ENCODE peak calls at places on chromosomes 2 and 18, in five cellular contexts. R is left ventricle myocardium inferior, S is retinal pigment epithelial cell, E is choroid plexus epithelial cell, K is left lung. B is an unnamed sample.

GRCh38 chr18:46571756-46572155 is 85.3 kb downstream of the LOXHD1 start:
- DNase-seq in R (no peak), S (no peak), E (no peak), K (no peak), B (no peak)

GRCh38 chr18:79537758-79538157 is 141.8 kb upstream of the CTDP1 start:
- DNase-seq in R (no peak), S (no peak), E (no peak), K (peak), B (no peak)

GRCh38 chr18:73060666-73061270 is 193.0 kb upstream of the NETO1 start:
- DNase-seq in R (no peak), S (no peak), E (peak), K (no peak), B (no peak)

GRCh38 chr2:96276787-96277499 is 10.9 kb downstream of the CIAO1 start:
- DNase-seq in R (no peak), S (no peak), E (no peak), K (no peak), B (no peak)

GRCh38 chr18:23228102-23229051 is 93.1 kb downstream of the CABLES1 start:
- DNase-seq in R (peak), S (no peak), E (peak), K (no peak), B (peak)

GRCh38 chr2:32864337-32864736 is 82.4 kb upstream of the LTBP1 start:
- DNase-seq in R (no peak), S (peak), E (peak), K (no peak), B (no peak)

GRCh38 chr18:58848685-58849084 is 16.0 kb upstream of the ZNF532 start:
- DNase-seq in R (no peak), S (no peak), E (peak), K (no peak), B (peak)

GRCh38 chr2:29580223-29580622 is 341.2 kb downstream of the ALK start:
- DNase-seq in R (no peak), S (no peak), E (no peak), K (no peak), B (no peak)

GRCh38 chr2:237231593-237231992 is 145.9 kb downstream of the COPS8 start:
- DNase-seq in R (no peak), S (no peak), E (no peak), K (no peak), B (no peak)

GRCh38 chr2:232787806-232788205 is 11.4 kb upstream of the KCNJ13 start:
- DNase-seq in R (no peak), S (no peak), E (no peak), K (no peak), B (no peak)

GRCh38 chr2:232666051-232666805 is 30.9 kb upstream of the GIGYF2 start:
- DNase-seq in R (no peak), S (no peak), E (no peak), K (no peak), B (no peak)

GRCh38 chr2:151292124-151292523 is 2.7 kb upstream of the NMI start:
- DNase-seq in R (no peak), S (no peak), E (no peak), K (no peak), B (peak)

GRCh38 chr2:236887519-236887918 is 198.2 kb upstream of the COPS8 start:
- DNase-seq in R (no peak), S (no peak), E (peak), K (no peak), B (no peak)

GRCh38 chr2:127811922-127812321 is 951 bp upstream of the WDR33 start:
- DNase-seq in R (no peak), S (no peak), E (no peak), K (no peak), B (no peak)

GRCh38 chr18:32730620-32731021 is 42.2 kb downstream of the KLHL14 start:
- DNase-seq in R (no peak), S (no peak), E (peak), K (no peak), B (no peak)

GRCh38 chr2:223768179-223768578 is 69.2 kb downstream of the AP1S3 start:
- DNase-seq in R (no peak), S (no peak), E (no peak), K (no peak), B (peak)

GRCh38 chr2:215624423-215624829 is 188.6 kb upstream of the FN1 start:
- DNase-seq in R (no peak), S (peak), E (peak), K (peak), B (peak)

GRCh38 chr2:27089111-27089954 is 2.8 kb downstream of the KHK start:
- DNase-seq in R (no peak), S (no peak), E (no peak), K (no peak), B (no peak)
- H3K4me3 ChIP-seq in R (no peak), S (no peak), E (no peak), K (no peak), B (no peak)

GRCh38 chr18:2522112-2522511 is 49.2 kb downstream of the METTL4 start:
- DNase-seq in R (no peak), S (no peak), E (no peak), K (no peak), B (no peak)

GRCh38 chr18:2531751-2532150 is 39.6 kb downstream of the METTL4 start:
- DNase-seq in R (no peak), S (no peak), E (no peak), K (no peak), B (no peak)

GRCh38 chr18:2529154-2529553 is 42.2 kb downstream of the METTL4 start:
- DNase-seq in R (no peak), S (peak), E (peak), K (no peak), B (no peak)

GRCh38 chr18:2526320-2526719 is 45.0 kb downstream of the METTL4 start:
- DNase-seq in R (no peak), S (no peak), E (no peak), K (no peak), B (no peak)
- H3K4me3 ChIP-seq in R (no peak), S (no peak), E (no peak), K (no peak), B (no peak)

DNA sequence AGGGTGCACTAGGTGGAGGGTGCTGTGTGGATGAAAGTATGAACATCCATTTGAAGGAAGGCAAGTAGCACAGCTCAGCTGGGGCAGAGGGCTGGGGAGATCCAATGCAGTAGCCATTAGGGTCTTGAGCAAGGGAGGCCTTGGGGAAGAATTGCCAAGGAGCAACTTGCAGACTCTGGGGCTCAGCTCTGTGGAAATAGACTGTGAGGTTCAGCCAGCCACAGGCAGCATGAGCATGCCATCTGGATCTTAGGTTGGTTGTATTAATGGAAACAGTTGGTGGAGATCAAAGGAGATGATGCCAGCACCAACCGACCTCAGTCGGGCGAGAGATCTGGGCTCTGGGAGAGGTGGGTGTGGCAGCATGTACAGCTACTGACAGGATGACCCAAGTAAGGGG is 5.6 kb downstream of the ZAP70 start:
- DNase-seq in R (no peak), S (no peak), E (no peak), K (no peak), B (peak)
- H3K4me3 ChIP-seq in R (no peak), S (no peak), E (no peak), K (no peak), B (no peak)

DNA sequence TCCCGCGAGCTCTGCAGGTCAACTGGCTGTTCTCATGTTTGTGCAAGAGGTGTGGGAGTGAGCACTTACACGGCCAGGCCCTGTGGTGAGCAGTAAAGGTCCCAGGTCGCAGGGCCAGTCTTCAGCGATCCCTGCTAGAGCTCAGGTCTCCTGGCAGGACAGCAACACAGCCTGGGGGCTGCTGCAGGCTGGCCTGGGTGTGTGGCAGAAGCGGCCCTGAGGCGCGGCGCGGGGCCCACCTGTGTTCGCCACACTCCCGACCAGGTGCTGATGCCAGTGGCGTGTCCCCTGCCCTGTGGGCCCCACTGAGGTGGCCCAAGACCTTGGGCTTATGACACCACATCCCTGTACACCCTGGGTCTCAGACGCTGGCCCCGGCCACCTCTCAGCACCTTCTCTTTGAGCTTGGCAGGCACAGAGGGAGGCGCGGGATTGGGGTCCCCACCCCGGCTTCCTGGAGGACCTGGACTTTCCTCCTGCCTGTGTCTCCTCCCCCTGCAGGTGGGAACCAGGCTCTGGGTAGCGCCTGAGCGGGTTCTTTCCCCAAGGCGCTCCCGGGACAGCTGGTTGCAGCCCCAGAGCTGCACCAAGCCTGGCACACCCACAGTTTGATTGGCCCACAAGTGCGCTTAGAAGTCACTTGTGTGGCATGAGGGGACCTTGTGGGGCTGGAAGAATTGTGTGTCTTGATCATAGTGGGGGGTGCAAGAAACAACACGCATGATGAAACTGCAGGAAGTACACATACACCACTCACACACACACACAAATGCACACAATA is 59.2 kb downstream of the TWIST2 start:
- DNase-seq in R (no peak), S (no peak), E (no peak), K (peak), B (no peak)
- H3K4me3 ChIP-seq in R (no peak), S (no peak), E (no peak), K (no peak), B (no peak)

DNA sequence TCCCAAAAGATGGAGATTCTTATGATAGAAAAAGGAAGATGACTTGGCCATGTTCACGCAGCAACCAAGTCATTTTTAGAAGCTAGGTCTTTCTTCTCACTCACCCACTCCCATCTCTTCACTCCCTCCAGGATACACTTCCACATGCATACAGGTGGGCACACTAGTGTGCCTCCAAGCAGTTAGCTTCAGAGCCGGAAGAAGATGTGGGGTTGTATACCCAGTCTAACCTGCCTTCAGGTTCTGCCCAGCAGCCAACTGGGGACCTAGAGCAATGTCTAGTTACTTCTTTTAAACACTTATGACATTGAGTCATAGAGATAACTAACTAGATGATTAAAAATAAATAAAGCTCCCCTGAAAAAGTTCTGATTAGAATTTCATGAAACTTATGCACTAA is 21.8 kb upstream of the TANK start:
- DNase-seq in R (no peak), S (no peak), E (no peak), K (no peak), B (no peak)
- H3K4me3 ChIP-seq in R (peak), S (no peak), E (no peak), K (no peak), B (peak)

GRCh38 chr18:394997-395383 is 105.5 kb downstream of the COLEC12 start:
- DNase-seq in R (no peak), S (peak), E (peak), K (no peak), B (no peak)

GRCh38 chr18:396251-396555 is 104.3 kb downstream of the COLEC12 start:
- DNase-seq in R (no peak), S (no peak), E (peak), K (no peak), B (no peak)

GRCh38 chr18:394276-394996 is 106.1 kb downstream of the COLEC12 start:
- DNase-seq in R (no peak), S (no peak), E (no peak), K (no peak), B (no peak)

GRCh38 chr18:395481-396250 is 104.8 kb downstream of the COLEC12 start:
- DNase-seq in R (no peak), S (peak), E (peak), K (no peak), B (no peak)

GRCh38 chr18:396571-396970 is 103.9 kb downstream of the COLEC12 start:
- DNase-seq in R (no peak), S (no peak), E (no peak), K (no peak), B (no peak)
- H3K4me3 ChIP-seq in R (no peak), S (no peak), E (no peak), K (no peak), B (no peak)

DNA sequence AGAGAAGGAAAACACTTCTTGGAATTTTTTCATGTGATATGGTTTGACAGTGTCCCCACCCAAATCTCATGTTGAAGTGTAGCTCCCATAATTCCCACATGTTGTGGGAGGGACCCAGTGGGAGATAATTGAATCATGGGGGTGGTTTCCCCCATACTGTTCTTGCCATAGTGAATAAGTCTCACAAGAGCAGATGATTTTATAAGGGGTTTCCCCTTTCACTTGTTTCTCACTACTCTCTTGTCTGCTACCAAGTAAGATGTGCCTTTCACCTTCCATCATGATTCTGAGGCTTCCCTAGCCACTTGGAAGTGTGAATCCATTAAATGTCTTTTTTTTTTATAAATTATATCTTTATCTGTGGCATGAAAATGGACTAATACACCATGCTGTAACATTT is 250.7 kb downstream of the LPIN1 start:
- DNase-seq in R (no peak), S (no peak), E (no peak), K (no peak), B (no peak)
- H3K4me3 ChIP-seq in R (no peak), S (no peak), E (no peak), K (no peak), B (no peak)

GRCh38 chr2:203432811-203433210 is 102.3 kb downstream of the RAPH1 start:
- DNase-seq in R (no peak), S (no peak), E (no peak), K (no peak), B (no peak)

GRCh38 chr2:203436496-203436895 is 98.6 kb downstream of the RAPH1 start:
- DNase-seq in R (no peak), S (no peak), E (no peak), K (no peak), B (no peak)

GRCh38 chr2:203427061-203427460 is 98.9 kb downstream of the ABI2 start:
- DNase-seq in R (no peak), S (no peak), E (no peak), K (no peak), B (no peak)

GRCh38 chr2:203437516-203437915 is 97.6 kb downstream of the RAPH1 start:
- DNase-seq in R (no peak), S (no peak), E (no peak), K (no peak), B (peak)

DNA sequence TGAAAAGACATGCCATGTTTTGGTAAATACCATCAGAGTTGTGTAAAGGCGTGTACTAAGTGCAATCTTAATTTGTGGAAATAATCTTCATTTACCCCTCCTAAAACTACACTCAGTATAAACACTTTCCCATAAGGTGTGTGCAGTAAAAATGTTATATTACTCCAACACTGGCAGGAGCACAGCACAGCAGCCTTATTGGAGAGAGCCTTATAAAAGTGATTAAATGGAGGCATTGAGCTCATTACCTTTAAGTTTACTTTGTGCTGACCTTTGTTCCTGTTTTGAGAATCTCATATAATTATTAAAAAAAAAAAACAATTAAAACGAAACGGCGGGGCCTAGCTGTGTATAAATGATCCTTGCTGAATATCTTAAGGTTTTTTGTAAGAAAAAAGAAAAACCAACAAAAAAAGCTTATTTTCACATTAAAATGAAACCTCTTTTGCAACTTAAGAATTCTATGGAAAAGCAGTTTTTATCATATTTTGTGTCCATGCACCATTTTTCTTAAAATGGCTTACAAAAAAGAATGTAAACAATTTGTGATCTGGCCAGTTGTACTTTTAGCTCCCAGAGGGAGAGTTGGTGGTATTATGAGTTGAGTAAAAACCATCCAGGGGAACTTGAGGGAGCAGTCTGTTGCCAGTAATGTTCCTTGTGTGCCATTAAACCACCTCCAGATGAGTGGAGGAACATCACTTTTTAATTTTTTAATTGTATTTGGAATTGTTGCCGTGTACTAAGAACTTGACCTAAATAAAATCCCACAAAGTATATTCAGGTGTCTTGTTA is 103.4 kb downstream of the ABI2 start:
- DNase-seq in R (no peak), S (no peak), E (peak), K (no peak), B (no peak)
- H3K4me3 ChIP-seq in R (no peak), S (no peak), E (no peak), K (no peak), B (no peak)

GRCh38 chr2:37654419-37654818 is 17.0 kb downstream of the CDC42EP3 start:
- DNase-seq in R (no peak), S (no peak), E (no peak), K (no peak), B (no peak)

GRCh38 chr2:37653805-37654378 is 17.6 kb downstream of the CDC42EP3 start:
- DNase-seq in R (peak), S (no peak), E (no peak), K (peak), B (peak)

GRCh38 chr2:37654932-37655331 is 16.5 kb downstream of the CDC42EP3 start:
- DNase-seq in R (no peak), S (no peak), E (peak), K (no peak), B (no peak)

GRCh38 chr2:37652199-37652640 is 19.2 kb downstream of the CDC42EP3 start:
- DNase-seq in R (no peak), S (no peak), E (peak), K (no peak), B (no peak)

GRCh38 chr2:37653093-37653492 is 18.3 kb downstream of the CDC42EP3 start:
- DNase-seq in R (no peak), S (no peak), E (no peak), K (no peak), B (no peak)
- H3K4me3 ChIP-seq in R (peak), S (no peak), E (no peak), K (no peak), B (no peak)

B was measured in NB4.